ENCODE peak calls at places on chromosomes 5 and 9, in five cellular contexts. V, F, A, M and P are unnamed samples.

GRCh38 chr5:115977988-115978387 is 15.7 kb downstream of the LVRN start:
- DNase-seq in V (no peak), F (no peak), A (peak; percentile 75), M (no peak), P (no peak)

GRCh38 chr5:61051267-61051666 is 106.3 kb downstream of the NDUFAF2 start:
- DNase-seq in V (no peak), F (no peak), A (peak; percentile 68), M (peak; percentile 17), P (no peak)

GRCh38 chr5:74476197-74477081 is 164.1 kb downstream of the ENC1 start:
- DNase-seq in V (no peak), F (no peak), A (no peak), M (no peak), P (no peak)

GRCh38 chr5:79875230-79875629 is 115.8 kb downstream of the MTX3 start:
- DNase-seq in V (no peak), F (no peak), A (no peak), M (no peak), P (no peak)

GRCh38 chr5:9853309-9853708 is 223.2 kb upstream of the TAS2R1 start:
- DNase-seq in V (no peak), F (no peak), A (no peak), M (no peak), P (no peak)

GRCh38 chr5:96658272-96658671 is 3.9 kb upstream of the CAST start:
- DNase-seq in V (no peak), F (no peak), A (no peak), M (no peak), P (no peak)

GRCh38 chr5:112738180-112738560 is 485 bp downstream of the APC start:
- DNase-seq in V (no peak), F (no peak), A (peak; percentile 46), M (no peak), P (no peak)

GRCh38 chr9:137582286-137582860 is 3.6 kb upstream of the DPH7 start:
- DNase-seq in V (peak; percentile 51), F (no peak), A (no peak), M (peak; percentile 48), P (no peak)

GRCh38 chr5:82619097-82619496 is 340.9 kb upstream of the RPS23 start:
- DNase-seq in V (no peak), F (no peak), A (no peak), M (no peak), P (no peak)

GRCh38 chr9:131831380-131832165 is 91.7 kb upstream of the RAPGEF1 start:
- DNase-seq in V (peak; percentile 65), F (no peak), A (no peak), M (no peak), P (no peak)

GRCh38 chr5:34709861-34710673 is 53.9 kb downstream of the RAI14 start:
- DNase-seq in V (no peak), F (no peak), A (peak; percentile 83), M (no peak), P (no peak)

GRCh38 chr9:72982161-72982799 is 29.4 kb upstream of the ALDH1A1 start:
- DNase-seq in V (no peak), F (no peak), A (no peak), M (peak; percentile 76), P (no peak)

GRCh38 chr5:148186248-148187003 is 16.4 kb upstream of the SPINK6 start:
- DNase-seq in V (no peak), F (no peak), A (peak; percentile 84), M (no peak), P (no peak)

GRCh38 chr9:110942522-110942921 is 95.7 kb downstream of the LPAR1 start:
- DNase-seq in V (no peak), F (no peak), A (peak; percentile 41), M (no peak), P (no peak)

GRCh38 chr9:91930475-91930874 is 19.6 kb downstream of the ROR2 start:
- DNase-seq in V (no peak), F (no peak), A (peak; percentile 48), M (peak; percentile 29), P (no peak)

GRCh38 chr9:38371495-38371894 is 21.0 kb upstream of the ALDH1B1 start:
- DNase-seq in V (no peak), F (peak; percentile 54), A (no peak), M (peak; percentile 71), P (no peak)

GRCh38 chr5:138696501-138696900 is 56.7 kb upstream of the CTNNA1 start:
- DNase-seq in V (no peak), F (no peak), A (peak; percentile 92), M (no peak), P (no peak)

GRCh38 chr5:168285696-168286095 is 5.7 kb upstream of the WWC1 start:
- DNase-seq in V (no peak), F (no peak), A (no peak), M (no peak), P (no peak)

GRCh38 chr5:153504726-153505125 is 14.3 kb downstream of the GRIA1 start:
- DNase-seq in V (no peak), F (no peak), A (no peak), M (no peak), P (no peak)

GRCh38 chr9:132556226-132556625 is 26.2 kb upstream of the BARHL1 start:
- DNase-seq in V (no peak), F (no peak), A (no peak), M (no peak), P (no peak)

GRCh38 chr5:74232281-74232680 is 408.2 kb downstream of the ENC1 start:
- DNase-seq in V (no peak), F (no peak), A (peak; percentile 56), M (no peak), P (no peak)

GRCh38 chr5:191036-191948 is at the start of gene LRRC14B:
- DNase-seq in V (peak; percentile 80), F (no peak), A (no peak), M (no peak), P (peak; percentile 66)

GRCh38 chr5:31487510-31487909 is 44.4 kb downstream of the DROSHA start:
- DNase-seq in V (no peak), F (no peak), A (no peak), M (no peak), P (no peak)

GRCh38 chr9:73162987-73163763 is 11.5 kb downstream of the ANXA1 start:
- DNase-seq in V (no peak), F (no peak), A (no peak), M (no peak), P (no peak)

GRCh38 chr9:122099271-122099869 is 6.3 kb upstream of the TTLL11 start:
- DNase-seq in V (peak; percentile 93), F (peak; percentile 90), A (peak; percentile 65), M (peak; percentile 69), P (peak; percentile 91)

GRCh38 chr9:97767891-97768290 is 70.8 kb upstream of the XPA start:
- DNase-seq in V (no peak), F (no peak), A (no peak), M (no peak), P (no peak)
- H3K27ac ChIP-seq in V (no peak overlapping the region), F (no peak overlapping the region), A (no peak overlapping the region), M (no peak overlapping the region), P (no peak overlapping the region)

DNA sequence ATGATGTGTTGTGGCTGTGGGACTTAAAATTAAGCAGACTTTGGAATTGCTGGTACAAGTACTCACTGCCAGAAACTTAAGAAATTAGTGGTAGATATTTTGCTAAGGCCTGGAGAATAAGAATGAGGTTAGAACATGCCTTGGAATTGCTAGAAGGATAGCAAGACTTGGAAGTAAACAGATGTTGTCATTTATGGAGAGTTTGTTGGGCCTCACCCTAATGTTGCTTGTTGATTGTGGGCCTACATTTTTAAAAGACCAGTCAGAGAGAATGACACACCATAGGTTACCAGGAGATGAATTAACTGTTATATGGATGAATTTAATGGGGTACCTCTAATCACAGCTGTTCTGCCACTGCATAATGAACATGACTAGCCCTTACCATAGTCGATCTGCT is 120.1 kb upstream of the GAS1 start:
- DNase-seq in V (no peak), F (no peak), A (no peak), M (no peak), P (no peak)
- H3K4me1 ChIP-seq in V (peaks cover 2% of the 10 kb centered on the region), F (no peaks in the 10 kb centered on the region), A (no peaks in the 10 kb centered on the region), M (no peaks in the 10 kb centered on the region), P (no peaks in the 10 kb centered on the region)

DNA sequence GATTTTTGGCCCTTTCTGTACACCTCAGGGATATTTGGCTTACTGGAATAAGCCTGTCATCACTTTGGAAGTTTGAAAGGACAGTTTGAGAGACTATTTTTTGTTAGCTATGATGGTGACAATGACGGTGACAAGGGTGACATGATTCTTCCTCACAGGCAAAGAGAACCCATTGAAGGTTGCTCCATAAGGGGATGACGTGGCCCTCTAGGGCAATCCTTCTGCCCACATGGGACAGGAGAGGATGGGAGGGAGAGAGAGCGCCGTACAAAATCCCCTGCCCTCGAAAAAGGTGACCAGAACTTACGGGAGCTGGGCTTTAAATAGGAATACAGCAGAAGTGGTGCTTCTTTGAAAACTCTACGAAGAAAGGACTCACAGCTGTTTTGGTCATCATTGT is 22.6 kb downstream of the HRH2 start:
- DNase-seq in V (no peak), F (no peak), A (no peak), M (no peak), P (no peak)
- H3K27ac ChIP-seq in V (no peak overlapping the region), F (no peak overlapping the region), A (no peak overlapping the region), M (no peak overlapping the region), P (peak overlapping the region; percentile 88)

GRCh38 chr5:179766021-179766725 is 27.6 kb upstream of the LTC4S start:
- DNase-seq in V (no peak), F (no peak), A (peak; percentile 83), M (no peak), P (no peak)
- H3K4me1 ChIP-seq in V (peaks cover 36% of the 10 kb centered on the region), F (peaks cover 11% of the 10 kb centered on the region), A (peaks cover 41% of the 10 kb centered on the region), M (peaks cover 42% of the 10 kb centered on the region), P (peaks cover 14% of the 10 kb centered on the region)

GRCh38 chr9:33437898-33438297 is 9.5 kb downstream of the AQP3 start:
- DNase-seq in V (no peak), F (no peak), A (no peak), M (no peak), P (no peak)

GRCh38 chr9:33434317-33435105 is 12.9 kb downstream of the AQP3 start:
- DNase-seq in V (no peak), F (no peak), A (no peak), M (no peak), P (no peak)

GRCh38 chr9:33437235-33437634 is 10.2 kb downstream of the AQP3 start:
- DNase-seq in V (no peak), F (no peak), A (no peak), M (no peak), P (peak; percentile 18)

GRCh38 chr9:33435821-33436277 is 11.5 kb downstream of the AQP3 start:
- DNase-seq in V (no peak), F (no peak), A (no peak), M (no peak), P (no peak)

GRCh38 chr9:33436445-33436844 is 10.9 kb downstream of the AQP3 start:
- DNase-seq in V (no peak), F (no peak), A (no peak), M (no peak), P (peak; percentile 61)
- H3K27ac ChIP-seq in V (no peak overlapping the region), F (no peak overlapping the region), A (no peak overlapping the region), M (peak overlapping the region; percentile 2), P (no peak overlapping the region)

GRCh38 chr9:89748020-89748670 is 143.3 kb downstream of the GADD45G start:
- DNase-seq in V (peak; percentile 10), F (no peak), A (peak; percentile 88), M (no peak), P (no peak)
- H3K4me1 ChIP-seq in V (peaks cover 4% of the 10 kb centered on the region), F (no peaks in the 10 kb centered on the region), A (peaks cover 8% of the 10 kb centered on the region), M (no peaks in the 10 kb centered on the region), P (peaks cover 5% of the 10 kb centered on the region)